ENCODE peak calls at places on chromosome 5, in ten cellular contexts. O is adrenal gland, Z is bronchial epithelial cell, F is body of pancreas, C is endothelial cell of umbilical vein, D is AG10803, S is sigmoid colon, L is psoas muscle, B is neural progenitor cell, A is GM20000. J is an unnamed sample.

GRCh38 chr5:78587775-78588291 is 60.7 kb downstream of the LHFPL2 start:
- DNase-seq in O (no peak), Z (no peak), F (peak), C (peak), D (peak), S (no peak), L (peak), B (no peak), A (no peak), J (no peak)

GRCh38 chr5:35003018-35003957 is 44.5 kb downstream of the AGXT2 start:
- DNase-seq in O (peak), Z (peak), F (peak), C (peak), D (peak), S (no peak), L (peak), B (peak), A (peak), J (peak)

GRCh38 chr5:84885479-84886258 is 501.0 kb upstream of the EDIL3 start:
- DNase-seq in O (peak), Z (peak), F (no peak), C (no peak), D (no peak), S (no peak), L (no peak), B (no peak), A (no peak), J (no peak)

GRCh38 chr5:107522456-107522855 is 148.3 kb downstream of the EFNA5 start:
- DNase-seq in O (no peak), Z (no peak), F (no peak), C (no peak), D (no peak), S (no peak), L (no peak), B (no peak), A (no peak), J (no peak)

GRCh38 chr5:157266286-157267007 is 524 bp downstream of the CYFIP2 start:
- DNase-seq in O (no peak), Z (no peak), F (peak), C (peak), D (no peak), S (no peak), L (no peak), B (peak), A (peak), J (peak)

GRCh38 chr5:113271753-113272454 is 162.9 kb downstream of the TSSK1B start:
- DNase-seq in O (no peak), Z (peak), F (no peak), C (peak), D (no peak), S (no peak), L (no peak), B (no peak), A (no peak), J (no peak)

GRCh38 chr5:150999704-151000452 is 20.5 kb upstream of the GPX3 start:
- DNase-seq in O (peak), Z (peak), F (peak), C (no peak), D (no peak), S (peak), L (peak), B (no peak), A (no peak), J (no peak)

GRCh38 chr5:376951-377325 is 55.4 kb downstream of the AHRR start:
- DNase-seq in O (peak), Z (no peak), F (no peak), C (no peak), D (no peak), S (no peak), L (no peak), B (no peak), A (no peak), J (no peak)

GRCh38 chr5:61918606-61919005 is 387.4 kb upstream of the KIF2A start:
- DNase-seq in O (no peak), Z (peak), F (peak), C (no peak), D (no peak), S (no peak), L (no peak), B (no peak), A (no peak), J (no peak)

DNA sequence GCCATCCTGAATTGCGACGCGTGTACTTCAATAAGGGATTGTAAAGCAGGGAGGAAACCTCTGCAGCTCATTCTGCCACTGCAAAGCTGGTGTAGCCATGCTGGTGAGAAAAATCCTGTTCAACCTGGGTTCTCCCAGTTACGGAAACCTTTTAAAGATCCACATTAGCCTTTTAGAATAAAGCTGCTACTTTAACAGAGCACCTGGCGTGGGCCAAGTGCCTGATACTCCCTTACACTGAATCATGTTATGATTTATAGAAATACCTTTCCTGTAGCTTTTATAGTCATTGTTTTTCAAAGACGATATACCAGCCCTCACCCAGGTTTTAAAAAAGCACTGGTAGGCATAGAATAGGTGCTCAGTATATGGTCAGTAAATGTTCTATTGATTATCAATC is 48.3 kb downstream of the SFXN1 start:
- DNase-seq in O (no peak), Z (no peak), F (no peak), C (no peak), D (no peak), S (no peak), L (no peak), B (no peak), A (no peak), J (no peak)
- TF ChIP-seq CTCF in O (no peak), Z (no peak), F (no peak), C (no peak), D (no peak), S (no peak), L (no peak), B (no peak), A (no peak), J (no peak)

DNA sequence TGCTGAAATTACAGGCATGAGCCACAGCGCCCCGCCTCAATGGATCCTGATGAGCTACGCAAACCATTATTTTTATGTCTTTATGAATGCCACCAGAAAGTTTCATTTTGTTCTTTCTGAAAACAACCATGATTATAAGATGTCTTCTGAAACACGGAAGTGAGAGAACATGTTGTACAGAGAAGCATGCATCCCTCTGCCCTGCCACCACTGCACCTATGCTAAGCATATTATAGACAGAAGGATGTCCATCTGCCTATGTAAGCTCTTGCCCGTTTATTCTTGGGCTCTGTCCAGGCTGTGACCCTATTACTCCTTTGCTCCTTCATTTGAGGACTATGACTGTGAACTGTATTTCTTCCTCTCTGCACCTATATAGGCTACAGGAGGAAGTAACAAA is 74.3 kb downstream of the GRAMD2B start:
- DNase-seq in O (no peak), Z (no peak), F (no peak), C (no peak), D (no peak), S (no peak), L (no peak), B (no peak), A (no peak), J (no peak)
- TF ChIP-seq CTCF in O (no peak), Z (no peak), F (no peak), C (no peak), D (no peak), S (no peak), L (no peak), B (no peak), A (no peak), J (no peak)

GRCh38 chr5:58496488-58496887 is 5.3 kb downstream of the GAPT start:
- DNase-seq in O (no peak), Z (no peak), F (no peak), C (no peak), D (no peak), S (no peak), L (no peak), B (no peak), A (no peak), J (no peak)
- TF ChIP-seq CTCF in O (no peak), Z (peak), F (no peak), C (peak), D (no peak), S (no peak), L (no peak), B (peak), A (no peak), J (peak)

GRCh38 chr5:127770272-127770671 is 67.1 kb downstream of the CCDC192 start:
- DNase-seq in O (no peak), Z (no peak), F (no peak), C (no peak), D (no peak), S (no peak), L (no peak), B (no peak), A (no peak), J (no peak)
- TF ChIP-seq CTCF in O (no peak), Z (no peak), F (no peak), C (no peak), D (no peak), S (no peak), L (no peak), B (no peak), A (no peak), J (no peak)

GRCh38 chr5:67152400-67152799 is 44.2 kb downstream of the CD180 start:
- DNase-seq in O (no peak), Z (no peak), F (no peak), C (no peak), D (no peak), S (no peak), L (no peak), B (no peak), A (no peak), J (no peak)

GRCh38 chr5:67147768-67148167 is 48.8 kb downstream of the CD180 start:
- DNase-seq in O (no peak), Z (no peak), F (no peak), C (no peak), D (no peak), S (no peak), L (no peak), B (no peak), A (no peak), J (no peak)

GRCh38 chr5:67149057-67149634 is 47.5 kb downstream of the CD180 start:
- DNase-seq in O (no peak), Z (no peak), F (no peak), C (no peak), D (no peak), S (no peak), L (no peak), B (no peak), A (no peak), J (no peak)

GRCh38 chr5:67146981-67147380 is 49.6 kb downstream of the CD180 start:
- DNase-seq in O (no peak), Z (no peak), F (no peak), C (no peak), D (no peak), S (no peak), L (no peak), B (no peak), A (no peak), J (no peak)

DNA sequence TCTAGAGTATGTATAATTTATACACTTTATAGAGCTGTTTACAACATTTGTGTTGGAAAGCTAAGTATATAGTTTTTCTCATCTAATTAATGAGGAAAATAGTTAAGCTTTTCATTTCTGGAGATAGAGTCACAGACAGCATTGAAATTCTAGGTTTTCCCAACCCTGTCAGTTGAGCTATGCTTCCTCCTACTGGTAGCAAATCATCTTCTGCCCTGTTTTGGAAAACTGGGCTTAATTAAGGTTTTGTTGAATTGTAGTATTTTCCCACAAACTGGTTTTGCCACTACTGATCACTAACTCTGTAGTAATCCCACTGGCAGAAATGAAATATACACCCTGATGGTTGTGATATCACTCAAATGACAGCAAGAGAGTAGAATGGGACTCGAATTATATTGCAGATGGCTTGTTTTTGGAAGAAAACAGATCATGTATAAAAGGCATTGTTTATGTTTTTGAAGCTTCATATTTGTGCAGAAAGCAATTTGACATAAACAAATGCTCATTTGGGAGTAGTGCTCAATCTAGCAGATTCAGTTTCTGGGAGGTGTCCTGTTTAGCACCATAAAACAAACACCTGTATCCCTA is 46.6 kb downstream of the CD180 start:
- DNase-seq in O (no peak), Z (no peak), F (no peak), C (no peak), D (peak), S (no peak), L (no peak), B (no peak), A (no peak), J (no peak)
- TF ChIP-seq CTCF in O (peak), Z (no peak), F (no peak), C (no peak), D (peak), S (peak), L (no peak), B (peak), A (peak), J (peak)

GRCh38 chr5:106254784-106255183 is 1416.0 kb downstream of the EFNA5 start:
- DNase-seq in O (no peak), Z (no peak), F (no peak), C (no peak), D (no peak), S (no peak), L (no peak), B (no peak), A (no peak), J (no peak)
- TF ChIP-seq CTCF in O (no peak), Z (no peak), F (no peak), C (no peak), D (no peak), S (no peak), L (no peak), B (no peak), A (no peak), J (no peak)

DNA sequence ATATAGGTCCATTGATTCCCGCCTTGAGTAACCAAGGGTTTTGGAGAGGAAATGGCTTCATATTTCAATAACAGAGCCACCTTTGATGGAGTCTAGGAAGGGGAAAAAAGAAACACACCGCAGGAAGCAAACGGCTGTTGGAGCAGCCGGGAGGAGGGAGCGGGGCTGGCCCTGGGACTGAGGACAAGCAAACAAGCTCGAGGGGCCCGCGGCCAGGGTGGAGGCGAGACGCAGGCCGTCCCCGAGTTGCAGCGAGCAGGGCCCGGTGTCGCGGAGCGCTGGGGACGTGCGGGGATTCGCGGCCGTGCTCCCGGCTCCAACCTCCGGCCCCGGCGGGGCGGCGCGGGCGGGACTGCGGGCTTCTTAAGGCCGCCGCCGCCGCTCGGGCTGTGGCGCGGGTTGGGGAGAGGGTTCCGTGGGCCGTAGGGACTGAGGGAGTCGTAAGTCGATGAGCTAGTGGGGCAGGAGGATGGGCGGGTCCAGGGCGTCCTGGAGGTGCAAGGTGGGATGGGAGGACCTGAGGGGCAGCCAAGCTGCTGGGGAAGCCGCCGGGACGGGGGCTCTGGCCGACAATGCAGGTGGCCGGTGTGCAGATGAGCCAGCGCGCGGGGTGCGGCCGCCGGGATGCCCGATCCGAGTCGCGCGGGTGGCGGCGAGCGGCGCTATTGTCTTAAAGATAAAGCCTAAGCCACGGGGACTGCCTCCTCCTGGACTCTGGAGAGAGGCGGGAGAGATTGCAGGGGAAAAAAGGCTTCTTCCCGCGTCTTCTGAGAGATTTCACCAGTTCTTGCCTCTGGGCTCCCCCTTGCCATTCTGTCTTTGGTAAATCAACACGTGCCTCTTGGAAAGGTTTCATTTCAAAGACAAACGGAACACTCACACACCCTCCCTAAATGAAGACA is 1.5 kb upstream of the HAPLN1 start:
- DNase-seq in O (peak), Z (peak), F (peak), C (peak), D (peak), S (peak), L (peak), B (peak), A (peak), J (peak)
- TF ChIP-seq CTCF in O (peak), Z (peak), F (no peak), C (peak), D (peak), S (no peak), L (no peak), B (peak), A (peak), J (peak)

GRCh38 chr5:97943036-97943435 is 760.0 kb upstream of the RIOK2 start:
- DNase-seq in O (no peak), Z (peak), F (no peak), C (no peak), D (no peak), S (no peak), L (no peak), B (no peak), A (no peak), J (no peak)
- TF ChIP-seq CTCF in O (no peak), Z (no peak), F (no peak), C (no peak), D (no peak), S (no peak), L (no peak), B (no peak), A (no peak), J (no peak)